ENCODE peak calls at places on chromosomes 6 and 20, in seven cellular contexts. O is HCT116, Y is K562, R is HepG2, A is H1, V is SK-N-SH, X is GM12878. Z is an unnamed sample.

GRCh38 chr6:82298012-82298411 is 50.5 kb upstream of the IBTK start:
- DNase-seq in O (peak; percentile 39), Y (no peak), R (no peak), A (no peak), V (no peak), X (no peak), Z (no peak)

GRCh38 chr6:27297857-27298730 is 14.0 kb downstream of the POM121L2 start:
- DNase-seq in O (peak; percentile 70), Y (peak; percentile 81), R (peak; percentile 42), A (peak; percentile 89), V (no peak), X (no peak), Z (peak; percentile 58)

GRCh38 chr6:65468307-65468706 is 238.7 kb downstream of the EYS start:
- DNase-seq in O (no peak), Y (no peak), R (no peak), A (no peak), V (no peak), X (no peak), Z (no peak)

GRCh38 chr6:101391772-101392560 is 1.5 kb upstream of the GRIK2 start:
- DNase-seq in O (no peak), Y (no peak), R (no peak), A (peak; percentile 54), V (no peak), X (no peak), Z (no peak)

GRCh38 chr20:50191566-50192363 is 1.1 kb downstream of the CEBPB start:
- DNase-seq in O (no peak), Y (peak; percentile 69), R (peak; percentile 42), A (peak; percentile 76), V (peak; percentile 85), X (no peak), Z (peak; percentile 86)

GRCh38 chr20:10679269-10679668 is 5.5 kb upstream of the JAG1 start:
- DNase-seq in O (no peak), Y (no peak), R (no peak), A (no peak), V (no peak), X (no peak), Z (no peak)

GRCh38 chr20:33191955-33192354 is 24.0 kb downstream of the BPIFA2 start:
- DNase-seq in O (no peak), Y (no peak), R (no peak), A (no peak), V (no peak), X (no peak), Z (no peak)

GRCh38 chr20:50632701-50633100 is 58.6 kb downstream of the RIPOR3 start:
- DNase-seq in O (no peak), Y (no peak), R (no peak), A (no peak), V (no peak), X (no peak), Z (no peak)

GRCh38 chr6:18139935-18140621 is 14.8 kb downstream of the TPMT start:
- DNase-seq in O (no peak), Y (no peak), R (no peak), A (no peak), V (no peak), X (no peak), Z (no peak)

GRCh38 chr20:19917110-19917509 is 100.1 kb upstream of the NAA20 start:
- DNase-seq in O (no peak), Y (no peak), R (no peak), A (no peak), V (no peak), X (no peak), Z (no peak)

GRCh38 chr20:12925214-12925755 is 83.5 kb upstream of the SPTLC3 start:
- DNase-seq in O (peak; percentile 19), Y (peak; percentile 16), R (peak; percentile 89), A (peak; percentile 67), V (peak; percentile 66), X (peak; percentile 13), Z (peak; percentile 73)

GRCh38 chr20:41616228-41616627 is 1.9 kb downstream of the CHD6 start:
- DNase-seq in O (no peak), Y (no peak), R (peak; percentile 62), A (no peak), V (no peak), X (no peak), Z (no peak)

GRCh38 chr20:13800728-13801134 is 15.9 kb downstream of the NDUFAF5 start:
- DNase-seq in O (no peak), Y (no peak), R (peak; percentile 89), A (no peak), V (peak; percentile 67), X (no peak), Z (peak; percentile 91)

GRCh38 chr6:5698318-5698717 is 308.4 kb downstream of the NRN1 start:
- DNase-seq in O (no peak), Y (no peak), R (no peak), A (no peak), V (no peak), X (no peak), Z (no peak)

GRCh38 chr6:3194535-3195376 is 32.7 kb downstream of the TUBB2B start:
- DNase-seq in O (no peak), Y (no peak), R (no peak), A (peak; percentile 62), V (peak; percentile 85), X (no peak), Z (no peak)

GRCh38 chr6:101393291-101394251 is at the start of gene GRIK2:
- DNase-seq in O (no peak), Y (peak; percentile 30), R (no peak), A (peak; percentile 79), V (peak; percentile 81), X (no peak), Z (peak; percentile 41)

GRCh38 chr6:129748901-129749748 is 39.1 kb upstream of the ARHGAP18 start:
- DNase-seq in O (peak; percentile 86), Y (no peak), R (no peak), A (no peak), V (no peak), X (no peak), Z (no peak)

GRCh38 chr6:72371473-72371872 is 250.4 kb upstream of the KCNQ5 start:
- DNase-seq in O (no peak), Y (no peak), R (no peak), A (no peak), V (no peak), X (no peak), Z (peak; percentile 2)

GRCh38 chr6:13918686-13919085 is 6.1 kb upstream of the RNF182 start:
- DNase-seq in O (no peak), Y (no peak), R (no peak), A (no peak), V (no peak), X (no peak), Z (no peak)

GRCh38 chr6:137764464-137764863 is 102.6 kb upstream of the TNFAIP3 start:
- DNase-seq in O (no peak), Y (no peak), R (no peak), A (no peak), V (no peak), X (no peak), Z (no peak)

GRCh38 chr6:44725070-44725469 is 337.6 kb downstream of the CDC5L start:
- DNase-seq in O (no peak), Y (no peak), R (no peak), A (no peak), V (no peak), X (no peak), Z (no peak)

GRCh38 chr6:145569140-145569539 is 166.2 kb downstream of the EPM2A start:
- DNase-seq in O (no peak), Y (no peak), R (no peak), A (no peak), V (no peak), X (no peak), Z (no peak)

GRCh38 chr6:158869010-158869603 is 49.9 kb upstream of the EZR start:
- DNase-seq in O (peak; percentile 89), Y (peak; percentile 79), R (no peak), A (no peak), V (no peak), X (peak; percentile 53), Z (no peak)

GRCh38 chr20:63098195-63098810 is 91.5 kb upstream of the BHLHE23 start:
- DNase-seq in O (no peak), Y (no peak), R (no peak), A (peak; percentile 20), V (no peak), X (no peak), Z (no peak)

GRCh38 chr20:54694516-54694915 is 219.1 kb downstream of the DOK5 start:
- DNase-seq in O (no peak), Y (no peak), R (no peak), A (no peak), V (no peak), X (no peak), Z (no peak)

GRCh38 chr6:39065561-39065960 is 17.0 kb downstream of the GLP1R start:
- DNase-seq in O (no peak), Y (no peak), R (no peak), A (no peak), V (no peak), X (no peak), Z (no peak)

GRCh38 chr6:111159628-111160027 is 72.3 kb downstream of the SLC16A10 start:
- DNase-seq in O (no peak), Y (no peak), R (no peak), A (no peak), V (no peak), X (no peak), Z (no peak)

GRCh38 chr20:39310363-39311037 is 348.4 kb downstream of the DHX35 start:
- DNase-seq in O (no peak), Y (no peak), R (no peak), A (no peak), V (no peak), X (no peak), Z (no peak)
- TF ChIP-seq JUND in O (no peak), Y (no peak), R (no peak), A (no peak), V (no peak), X (no peak), Z (no peak)

DNA sequence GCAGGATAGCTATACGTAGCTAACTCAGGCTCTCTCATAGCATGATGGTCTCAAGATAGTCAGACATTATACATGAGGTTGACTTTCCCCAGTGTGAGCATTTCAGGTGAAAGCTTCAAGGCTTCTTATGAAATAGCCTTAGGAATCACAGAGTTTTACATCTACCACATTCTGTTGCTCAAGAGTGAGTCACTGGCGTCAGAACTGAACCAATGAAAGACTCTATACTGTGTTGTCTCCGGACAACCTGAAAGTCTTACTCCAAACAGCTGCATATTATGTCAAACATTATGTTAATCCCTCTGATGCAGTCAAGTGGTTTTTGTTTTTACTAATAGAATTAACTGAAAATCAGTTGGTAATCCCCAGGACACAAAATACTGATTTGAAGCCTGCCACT is 79.8 kb upstream of the TRDN start:
- DNase-seq in O (no peak), Y (no peak), R (no peak), A (no peak), V (no peak), X (no peak), Z (no peak)
- TF ChIP-seq JUND in O (no peak), Y (no peak), R (no peak), A (no peak), V (no peak), X (no peak), Z (no peak)

DNA sequence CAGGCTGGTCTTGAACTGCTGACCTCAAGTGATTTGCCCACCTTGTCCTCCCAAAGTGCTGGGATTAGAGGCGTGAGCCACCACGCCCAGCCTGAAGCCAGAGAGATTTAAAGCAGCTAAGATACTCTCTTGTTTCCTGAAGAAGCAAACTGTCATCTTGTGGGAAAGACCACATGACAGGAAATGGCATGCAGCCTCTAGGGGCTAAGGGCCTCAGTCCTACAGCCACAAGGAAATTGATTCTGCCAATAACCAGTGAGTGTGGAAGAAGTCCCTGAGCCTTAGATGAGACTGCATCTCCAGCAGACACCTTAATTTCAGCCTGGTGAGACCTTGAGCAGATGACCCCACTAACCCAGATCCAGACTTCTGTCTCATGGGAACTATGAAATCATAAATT is 40.9 kb downstream of the KIZ start:
- DNase-seq in O (no peak), Y (no peak), R (no peak), A (no peak), V (no peak), X (no peak), Z (no peak)
- TF ChIP-seq JUND in O (no peak), Y (no peak), R (no peak), A (no peak), V (no peak), X (no peak), Z (no peak)

GRCh38 chr20:17562804-17563305 is 7.0 kb upstream of the DSTN start:
- DNase-seq in O (no peak), Y (peak; percentile 28), R (peak; percentile 65), A (peak; percentile 27), V (no peak), X (no peak), Z (peak; percentile 98)
- TF ChIP-seq JUND in O (no peak), Y (no peak), R (no peak), A (no peak), V (no peak), X (no peak), Z (peak; percentile 85)